ENCODE peak calls at places on chromosomes 16 and 17, in five cellular contexts. G, J, P, R and Z are unnamed samples.

GRCh38 chr17:17966399-17966798 is 5.8 kb downstream of the TOM1L2 start:
- DNase-seq in R (peak), P (no peak), G (no peak), J (no peak), Z (no peak)

GRCh38 chr16:88008835-88009234 is 57.6 kb downstream of the BANP start:
- DNase-seq in G (no peak), J (no peak), P (no peak), R (no peak), Z (no peak)

GRCh38 chr17:65039349-65039988 is 17.1 kb downstream of the GNA13 start:
- DNase-seq in G (no peak), P (no peak), R (peak), J (peak), Z (peak)

GRCh38 chr17:73823684-73824083 is 179.4 kb upstream of the SDK2 start:
- DNase-seq in P (no peak), J (no peak), R (peak), G (no peak), Z (no peak)

GRCh38 chr17:3755335-3756030 is 31.8 kb downstream of the HASPIN start:
- DNase-seq in R (no peak), G (no peak), P (no peak), J (no peak), Z (no peak)

GRCh38 chr17:39393732-39394131 is 7.7 kb downstream of the FBXL20 start:
- DNase-seq in J (no peak), P (no peak), R (no peak), G (no peak), Z (peak)

GRCh38 chr17:58238147-58238634 is at the start of gene LPO:
- DNase-seq in P (no peak), R (no peak), G (no peak), J (no peak), Z (no peak)

GRCh38 chr17:39538875-39539274 is 68.8 kb downstream of the NEUROD2 start:
- DNase-seq in R (no peak), P (no peak), J (no peak), G (no peak), Z (no peak)

GRCh38 chr17:81576621-81577277 is 24.6 kb upstream of the FAAP100 start:
- DNase-seq in R (no peak), J (no peak), P (no peak), G (no peak), Z (no peak)

GRCh38 chr17:36525113-36525512 is 9.6 kb downstream of the MYO19 start:
- DNase-seq in R (no peak), G (no peak), P (no peak), J (no peak), Z (no peak)

GRCh38 chr16:27387724-27388123 is 14.2 kb upstream of the IL21R start:
- DNase-seq in J (no peak), G (no peak), R (peak), P (no peak), Z (no peak)

GRCh38 chr17:80862978-80863377 is 128.7 kb upstream of the CHMP6 start:
- DNase-seq in R (no peak), G (no peak), J (no peak), P (no peak), Z (no peak)

GRCh38 chr16:74029122-74029805 is 267.4 kb upstream of the PSMD7 start:
- DNase-seq in J (no peak), G (no peak), P (no peak), R (no peak), Z (no peak)

GRCh38 chr16:58197314-58198012 is 443 bp downstream of the CSNK2A2 start:
- DNase-seq in R (peak), J (no peak), P (peak), G (peak), Z (no peak)

GRCh38 chr17:57145347-57145746 is 60.3 kb downstream of the AKAP1 start:
- DNase-seq in J (no peak), P (no peak), G (no peak), R (no peak), Z (no peak)

GRCh38 chr17:35586569-35587073 is 501 bp upstream of the AP2B1 start:
- DNase-seq in P (no peak), G (no peak), J (no peak), R (no peak), Z (no peak)

GRCh38 chr16:63129411-63130125 is 1093.3 kb upstream of the CDH8 start:
- DNase-seq in J (no peak), P (no peak), G (no peak), R (no peak), Z (no peak)

GRCh38 chr17:35161281-35161761 is 13.7 kb downstream of the UNC45B start:
- DNase-seq in R (no peak), P (no peak), J (peak), G (no peak), Z (no peak)

GRCh38 chr16:3198334-3199072 is 10.5 kb downstream of the OR1F1 start:
- DNase-seq in P (no peak), R (no peak), G (no peak), J (no peak), Z (no peak)